ENCODE peak calls at places on chromosomes 6 and 20, in four cellular contexts. One of them, this sample, is unnamed.

GRCh38 chr6:99514089-99514488 is 1.1 kb downstream of the USP45 start:
- DNase-seq in pancreas: no peak
- DNase-seq in right lobe of liver: no peak
- DNase-seq in lung: no peak
- DNase-seq in this sample: no peak

GRCh38 chr20:43910564-43910963 is 4.1 kb upstream of the TOX2 start:
- DNase-seq in pancreas: no peak
- DNase-seq in right lobe of liver: no peak
- DNase-seq in lung: peak; percentile 17
- DNase-seq in this sample: no peak

GRCh38 chr20:59966428-59966827 is 8.2 kb downstream of the CDH26 start:
- DNase-seq in pancreas: no peak
- DNase-seq in right lobe of liver: no peak
- DNase-seq in lung: no peak
- DNase-seq in this sample: no peak

GRCh38 chr6:167565884-167566491 is 241.1 kb downstream of the TTLL2 start:
- DNase-seq in pancreas: no peak
- DNase-seq in right lobe of liver: peak; percentile 60
- DNase-seq in lung: peak; percentile 35
- DNase-seq in this sample: peak; percentile 71

GRCh38 chr20:43829951-43830690 is 84.5 kb upstream of the TOX2 start:
- DNase-seq in pancreas: no peak
- DNase-seq in right lobe of liver: no peak
- DNase-seq in lung: no peak
- DNase-seq in this sample: no peak

GRCh38 chr6:135062735-135063134 is 8.1 kb upstream of the HBS1L start:
- DNase-seq in pancreas: no peak
- DNase-seq in right lobe of liver: no peak
- DNase-seq in lung: no peak
- DNase-seq in this sample: no peak

GRCh38 chr6:72620866-72621242 is 1.0 kb upstream of the KCNQ5 start:
- DNase-seq in pancreas: no peak
- DNase-seq in right lobe of liver: no peak
- DNase-seq in lung: no peak
- DNase-seq in this sample: no peak

GRCh38 chr6:143965503-143966171 is 42.4 kb downstream of the PLAGL1 start:
- DNase-seq in pancreas: no peak
- DNase-seq in right lobe of liver: no peak
- DNase-seq in lung: no peak
- DNase-seq in this sample: no peak

GRCh38 chr20:6169251-6169650 is 46.4 kb upstream of the FERMT1 start:
- DNase-seq in pancreas: no peak
- DNase-seq in right lobe of liver: no peak
- DNase-seq in lung: no peak
- DNase-seq in this sample: no peak

GRCh38 chr6:10453596-10453995 is 38.7 kb upstream of the TFAP2A start:
- DNase-seq in pancreas: no peak
- DNase-seq in right lobe of liver: no peak
- DNase-seq in lung: no peak
- DNase-seq in this sample: no peak

GRCh38 chr6:139883776-139884175 is 509.3 kb upstream of the CITED2 start:
- DNase-seq in pancreas: no peak
- DNase-seq in right lobe of liver: no peak
- DNase-seq in lung: no peak
- DNase-seq in this sample: no peak

GRCh38 chr6:74626288-74626687 is 579.6 kb downstream of the COL12A1 start:
- DNase-seq in pancreas: no peak
- DNase-seq in right lobe of liver: no peak
- DNase-seq in lung: no peak
- DNase-seq in this sample: no peak

GRCh38 chr6:160293844-160294243 is 35.2 kb upstream of the SLC22A2 start:
- DNase-seq in pancreas: no peak
- DNase-seq in right lobe of liver: no peak
- DNase-seq in lung: no peak
- DNase-seq in this sample: no peak

GRCh38 chr20:25320035-25320800 is 70.4 kb downstream of the ABHD12 start:
- DNase-seq in pancreas: no peak
- DNase-seq in right lobe of liver: no peak
- DNase-seq in lung: no peak
- DNase-seq in this sample: peak; percentile 10

GRCh38 chr20:50820515-50821256 is 25.8 kb downstream of the BCAS4 start:
- DNase-seq in pancreas: no peak
- DNase-seq in right lobe of liver: no peak
- DNase-seq in lung: no peak
- DNase-seq in this sample: no peak

GRCh38 chr6:113825776-113826175 is 31.4 kb upstream of the MARCKS start:
- DNase-seq in pancreas: peak; percentile 93
- DNase-seq in right lobe of liver: no peak
- DNase-seq in lung: peak; percentile 35
- DNase-seq in this sample: peak; percentile 80

GRCh38 chr20:36312724-36313441 is 6.7 kb downstream of the DLGAP4 start:
- DNase-seq in pancreas: no peak
- DNase-seq in right lobe of liver: no peak
- DNase-seq in lung: no peak
- DNase-seq in this sample: no peak

GRCh38 chr6:133432021-133432989 is 191.1 kb downstream of the EYA4 start:
- DNase-seq in pancreas: no peak
- DNase-seq in right lobe of liver: no peak
- DNase-seq in lung: no peak
- DNase-seq in this sample: no peak

GRCh38 chr6:67933278-67933677 is 701.8 kb upstream of the ADGRB3 start:
- DNase-seq in pancreas: no peak
- DNase-seq in right lobe of liver: no peak
- DNase-seq in lung: no peak
- DNase-seq in this sample: no peak

GRCh38 chr6:41475737-41476357 is 70.3 kb upstream of the FOXP4 start:
- DNase-seq in pancreas: no peak
- DNase-seq in right lobe of liver: no peak
- DNase-seq in lung: no peak
- DNase-seq in this sample: no peak

GRCh38 chr6:41476407-41476806 is 69.8 kb upstream of the FOXP4 start:
- DNase-seq in pancreas: no peak
- DNase-seq in right lobe of liver: no peak
- DNase-seq in lung: no peak
- DNase-seq in this sample: no peak

GRCh38 chr6:41474213-41474933 is 71.8 kb upstream of the FOXP4 start:
- DNase-seq in pancreas: no peak
- DNase-seq in right lobe of liver: no peak
- DNase-seq in lung: no peak
- DNase-seq in this sample: no peak

GRCh38 chr6:41475164-41475563 is 71.0 kb upstream of the FOXP4 start:
- DNase-seq in pancreas: no peak
- DNase-seq in right lobe of liver: no peak
- DNase-seq in lung: no peak
- DNase-seq in this sample: no peak

DNA sequence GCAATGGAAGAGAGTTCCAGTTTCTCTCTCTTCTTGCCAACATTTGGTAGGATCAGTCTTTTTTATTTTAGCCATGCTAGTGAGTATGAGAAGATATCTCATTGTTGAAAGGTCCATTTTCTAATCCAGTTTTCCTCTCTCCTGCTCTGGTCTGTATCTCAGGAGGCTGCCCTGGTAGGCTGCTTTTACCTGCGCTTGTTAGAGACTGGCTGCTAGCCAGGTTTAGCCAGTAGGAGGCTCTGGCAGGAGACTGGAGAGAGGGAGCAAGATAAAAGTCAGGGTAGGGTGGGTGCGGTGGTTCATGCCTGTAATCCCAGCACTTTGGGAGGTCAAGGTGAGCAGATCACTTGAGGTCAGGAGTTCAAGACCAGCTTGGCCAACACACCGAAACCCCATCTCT is 68.6 kb upstream of the FOXP4 start:
- DNase-seq in pancreas: no peak
- DNase-seq in right lobe of liver: no peak
- DNase-seq in lung: no peak
- DNase-seq in this sample: no peak
- TF ChIP-seq CTCF in pancreas: no peak
- TF ChIP-seq CTCF in right lobe of liver: no peak
- TF ChIP-seq CTCF in lung: no peak
- TF ChIP-seq CTCF in this sample: no peak

DNA sequence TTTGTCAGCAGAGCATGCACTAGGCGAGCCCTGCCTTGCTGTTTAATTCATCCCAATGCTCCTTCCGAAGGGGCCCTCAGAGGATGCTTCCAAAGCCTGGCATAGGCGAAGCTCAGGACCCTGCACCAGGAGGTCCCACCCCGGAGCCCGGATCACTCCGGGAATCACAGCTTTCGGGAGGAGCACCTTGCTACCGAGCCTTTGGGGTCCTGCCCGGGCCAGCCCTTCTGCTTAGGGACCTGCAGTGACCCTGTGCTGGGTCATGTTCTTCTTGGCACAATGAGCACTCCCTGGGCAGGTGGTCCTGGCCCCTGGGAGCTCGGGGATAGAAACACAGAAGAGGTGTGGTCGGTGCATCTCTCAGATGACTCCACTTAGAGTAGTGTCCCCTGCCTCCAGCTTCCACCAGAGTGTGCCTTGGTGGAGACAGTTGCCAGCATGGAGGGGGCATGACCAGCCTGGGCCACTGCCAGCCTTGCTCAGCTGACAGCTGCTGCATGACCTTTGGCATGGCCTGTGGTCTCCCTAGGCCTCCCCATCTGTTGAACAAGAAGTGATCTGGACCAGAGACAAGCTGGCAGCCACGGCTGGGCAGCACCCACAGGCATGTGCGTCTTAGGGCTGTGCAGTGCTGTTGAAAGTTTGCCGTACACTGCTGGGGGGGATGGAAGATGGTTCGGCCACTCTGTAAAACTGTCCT is 44.7 kb upstream of the SLCO4A1 start:
- DNase-seq in pancreas: peak; percentile 25
- DNase-seq in right lobe of liver: no peak
- DNase-seq in lung: no peak
- DNase-seq in this sample: peak; percentile 24
- H3K27me3 ChIP-seq in pancreas: no peaks in the 10 kb centered on the region
- H3K27me3 ChIP-seq in right lobe of liver: no peaks in the 10 kb centered on the region
- H3K27me3 ChIP-seq in lung: no peaks in the 10 kb centered on the region
- H3K27me3 ChIP-seq in this sample: peaks cover 7% of the 10 kb centered on the region

GRCh38 chr6:148251286-148251685 is 91.4 kb upstream of the SASH1 start:
- DNase-seq in pancreas: no peak
- DNase-seq in right lobe of liver: no peak
- DNase-seq in lung: no peak
- DNase-seq in this sample: no peak
- TF ChIP-seq CTCF in pancreas: no peak
- TF ChIP-seq CTCF in right lobe of liver: peak; percentile 37
- TF ChIP-seq CTCF in lung: peak; percentile 25
- TF ChIP-seq CTCF in this sample: no peak

GRCh38 chr6:63437058-63437457 is 117.3 kb upstream of the LGSN start:
- DNase-seq in pancreas: no peak
- DNase-seq in right lobe of liver: no peak
- DNase-seq in lung: no peak
- DNase-seq in this sample: no peak
- H3K27me3 ChIP-seq in pancreas: no peaks in the 10 kb centered on the region
- H3K27me3 ChIP-seq in right lobe of liver: no peaks in the 10 kb centered on the region
- H3K27me3 ChIP-seq in lung: no peaks in the 10 kb centered on the region
- H3K27me3 ChIP-seq in this sample: no peaks in the 10 kb centered on the region